ENCODE peak calls at places on chromosome 1, in nine cellular contexts. One of them, this sample, is unnamed.

GRCh38 chr1:17601643-17602382 is 62.3 kb downstream of the ARHGEF10L start:
- DNase-seq in Calu3: no peak
- DNase-seq in PC-9: no peak
- DNase-seq in DMS79: no peak
- DNase-seq in astrocyte of the cerebellum: no peak
- DNase-seq in AG09309: no peak
- DNase-seq in GM10248: no peak
- DNase-seq in stimulated activated CD8-positive, alpha-beta memory T cell treated with anti-CD3 and anti-CD28 coated beads, Interleukin-15, amount 100 ng/mL, for 24 hours: no peak
- DNase-seq in mesendoderm: peak
- DNase-seq in this sample: no peak

GRCh38 chr1:224784606-224785328 is 144.7 kb upstream of the DNAH14 start:
- DNase-seq in GM10248: no peak
- DNase-seq in mesendoderm: no peak
- DNase-seq in stimulated activated CD8-positive, alpha-beta memory T cell treated with anti-CD3 and anti-CD28 coated beads, Interleukin-15, amount 100 ng/mL, for 24 hours: no peak
- DNase-seq in DMS79: no peak
- DNase-seq in PC-9: peak
- DNase-seq in astrocyte of the cerebellum: peak
- DNase-seq in Calu3: no peak
- DNase-seq in AG09309: peak
- DNase-seq in this sample: no peak

GRCh38 chr1:31062867-31063380 is 2.6 kb downstream of the PUM1 start:
- DNase-seq in astrocyte of the cerebellum: no peak
- DNase-seq in GM10248: no peak
- DNase-seq in stimulated activated CD8-positive, alpha-beta memory T cell treated with anti-CD3 and anti-CD28 coated beads, Interleukin-15, amount 100 ng/mL, for 24 hours: no peak
- DNase-seq in AG09309: no peak
- DNase-seq in DMS79: no peak
- DNase-seq in Calu3: no peak
- DNase-seq in mesendoderm: no peak
- DNase-seq in PC-9: no peak
- DNase-seq in this sample: no peak

GRCh38 chr1:98030483-98030882 is 109.6 kb upstream of the DPYD start:
- DNase-seq in GM10248: no peak
- DNase-seq in PC-9: no peak
- DNase-seq in mesendoderm: no peak
- DNase-seq in Calu3: no peak
- DNase-seq in DMS79: no peak
- DNase-seq in stimulated activated CD8-positive, alpha-beta memory T cell treated with anti-CD3 and anti-CD28 coated beads, Interleukin-15, amount 100 ng/mL, for 24 hours: no peak
- DNase-seq in AG09309: no peak
- DNase-seq in astrocyte of the cerebellum: no peak
- DNase-seq in this sample: no peak

GRCh38 chr1:214316597-214316996 is 35.6 kb downstream of the SMYD2 start:
- DNase-seq in Calu3: peak
- DNase-seq in GM10248: no peak
- DNase-seq in PC-9: peak
- DNase-seq in stimulated activated CD8-positive, alpha-beta memory T cell treated with anti-CD3 and anti-CD28 coated beads, Interleukin-15, amount 100 ng/mL, for 24 hours: no peak
- DNase-seq in mesendoderm: peak
- DNase-seq in AG09309: no peak
- DNase-seq in DMS79: no peak
- DNase-seq in astrocyte of the cerebellum: peak
- DNase-seq in this sample: no peak

GRCh38 chr1:109759513-109760334 is 4.0 kb downstream of the EPS8L3 start:
- DNase-seq in GM10248: no peak
- DNase-seq in Calu3: no peak
- DNase-seq in mesendoderm: no peak
- DNase-seq in stimulated activated CD8-positive, alpha-beta memory T cell treated with anti-CD3 and anti-CD28 coated beads, Interleukin-15, amount 100 ng/mL, for 24 hours: no peak
- DNase-seq in AG09309: no peak
- DNase-seq in astrocyte of the cerebellum: no peak
- DNase-seq in PC-9: no peak
- DNase-seq in DMS79: no peak
- DNase-seq in this sample: no peak

GRCh38 chr1:221801773-221802516 is 60.1 kb upstream of the DUSP10 start:
- DNase-seq in stimulated activated CD8-positive, alpha-beta memory T cell treated with anti-CD3 and anti-CD28 coated beads, Interleukin-15, amount 100 ng/mL, for 24 hours: no peak
- DNase-seq in GM10248: no peak
- DNase-seq in mesendoderm: peak
- DNase-seq in AG09309: peak
- DNase-seq in DMS79: no peak
- DNase-seq in Calu3: no peak
- DNase-seq in PC-9: peak
- DNase-seq in astrocyte of the cerebellum: peak
- DNase-seq in this sample: no peak

GRCh38 chr1:83641206-83641658 is 357.7 kb downstream of the TTLL7 start:
- DNase-seq in DMS79: no peak
- DNase-seq in astrocyte of the cerebellum: no peak
- DNase-seq in PC-9: no peak
- DNase-seq in GM10248: no peak
- DNase-seq in stimulated activated CD8-positive, alpha-beta memory T cell treated with anti-CD3 and anti-CD28 coated beads, Interleukin-15, amount 100 ng/mL, for 24 hours: no peak
- DNase-seq in mesendoderm: peak
- DNase-seq in Calu3: no peak
- DNase-seq in AG09309: no peak
- DNase-seq in this sample: no peak

GRCh38 chr1:92791487-92792058 is 6.7 kb upstream of the EVI5 start:
- DNase-seq in PC-9: no peak
- DNase-seq in Calu3: no peak
- DNase-seq in astrocyte of the cerebellum: no peak
- DNase-seq in mesendoderm: peak
- DNase-seq in stimulated activated CD8-positive, alpha-beta memory T cell treated with anti-CD3 and anti-CD28 coated beads, Interleukin-15, amount 100 ng/mL, for 24 hours: no peak
- DNase-seq in AG09309: no peak
- DNase-seq in DMS79: no peak
- DNase-seq in GM10248: no peak
- DNase-seq in this sample: no peak

GRCh38 chr1:223455470-223455869 is 62.3 kb downstream of the CCDC185 start:
- DNase-seq in DMS79: no peak
- DNase-seq in astrocyte of the cerebellum: no peak
- DNase-seq in GM10248: no peak
- DNase-seq in stimulated activated CD8-positive, alpha-beta memory T cell treated with anti-CD3 and anti-CD28 coated beads, Interleukin-15, amount 100 ng/mL, for 24 hours: no peak
- DNase-seq in Calu3: no peak
- DNase-seq in mesendoderm: no peak
- DNase-seq in AG09309: no peak
- DNase-seq in PC-9: no peak
- DNase-seq in this sample: no peak

GRCh38 chr1:107782192-107782845 is 182.7 kb downstream of the VAV3 start:
- DNase-seq in GM10248: no peak
- DNase-seq in mesendoderm: peak
- DNase-seq in DMS79: peak
- DNase-seq in Calu3: peak
- DNase-seq in stimulated activated CD8-positive, alpha-beta memory T cell treated with anti-CD3 and anti-CD28 coated beads, Interleukin-15, amount 100 ng/mL, for 24 hours: no peak
- DNase-seq in PC-9: peak
- DNase-seq in AG09309: peak
- DNase-seq in astrocyte of the cerebellum: peak
- DNase-seq in this sample: no peak

GRCh38 chr1:115862406-115862805 is 21.5 kb upstream of the NHLH2 start:
- DNase-seq in GM10248: no peak
- DNase-seq in stimulated activated CD8-positive, alpha-beta memory T cell treated with anti-CD3 and anti-CD28 coated beads, Interleukin-15, amount 100 ng/mL, for 24 hours: no peak
- DNase-seq in mesendoderm: no peak
- DNase-seq in Calu3: no peak
- DNase-seq in AG09309: no peak
- DNase-seq in PC-9: no peak
- DNase-seq in DMS79: no peak
- DNase-seq in astrocyte of the cerebellum: no peak
- DNase-seq in this sample: no peak